ENCODE peak calls at places on chromosomes 5 and 9, in five cellular contexts. One of them, this sample, is unnamed.

GRCh38 chr9:120336021-120336752 is 243.8 kb downstream of the CDK5RAP2 start:
- DNase-seq in AG09319: no peak
- DNase-seq in cardiac fibroblast: peak; percentile 57
- DNase-seq in heart right ventricle: no peak
- DNase-seq in esophagus squamous epithelium: no peak
- DNase-seq in this sample: no peak

GRCh38 chr9:133914483-133915342 is 77.4 kb downstream of the VAV2 start:
- DNase-seq in AG09319: no peak
- DNase-seq in heart right ventricle: peak; percentile 27
- DNase-seq in esophagus squamous epithelium: no peak
- DNase-seq in cardiac fibroblast: no peak
- DNase-seq in this sample: no peak

GRCh38 chr5:124935060-124935459 is 188.6 kb upstream of the ZNF608 start:
- DNase-seq in esophagus squamous epithelium: no peak
- DNase-seq in heart right ventricle: no peak
- DNase-seq in AG09319: no peak
- DNase-seq in cardiac fibroblast: no peak
- DNase-seq in this sample: no peak

GRCh38 chr5:15383021-15383420 is 117.0 kb upstream of the FBXL7 start:
- DNase-seq in esophagus squamous epithelium: no peak
- DNase-seq in cardiac fibroblast: no peak
- DNase-seq in AG09319: no peak
- DNase-seq in heart right ventricle: no peak
- DNase-seq in this sample: no peak

GRCh38 chr5:132961887-132962286 is 1.5 kb downstream of the AFF4 start:
- DNase-seq in cardiac fibroblast: peak; percentile 74
- DNase-seq in AG09319: peak; percentile 18
- DNase-seq in heart right ventricle: no peak
- DNase-seq in esophagus squamous epithelium: no peak
- DNase-seq in this sample: no peak

GRCh38 chr9:2018764-2019548 is 3.8 kb downstream of the SMARCA2 start:
- DNase-seq in heart right ventricle: no peak
- DNase-seq in esophagus squamous epithelium: no peak
- DNase-seq in cardiac fibroblast: no peak
- DNase-seq in AG09319: no peak
- DNase-seq in this sample: no peak

GRCh38 chr5:118553662-118554061 is 434.7 kb downstream of the DTWD2 start:
- DNase-seq in AG09319: peak; percentile 98
- DNase-seq in esophagus squamous epithelium: no peak
- DNase-seq in heart right ventricle: peak; percentile 60
- DNase-seq in cardiac fibroblast: peak; percentile 52
- DNase-seq in this sample: peak; percentile 19

GRCh38 chr5:34686762-34687268 is 30.7 kb downstream of the RAI14 start:
- DNase-seq in heart right ventricle: peak; percentile 83
- DNase-seq in esophagus squamous epithelium: no peak
- DNase-seq in AG09319: peak; percentile 66
- DNase-seq in cardiac fibroblast: peak; percentile 99
- DNase-seq in this sample: peak; percentile 57

GRCh38 chr5:463952-464351 is 21.0 kb downstream of the EXOC3 start:
- DNase-seq in esophagus squamous epithelium: no peak
- DNase-seq in cardiac fibroblast: no peak
- DNase-seq in AG09319: no peak
- DNase-seq in heart right ventricle: no peak
- DNase-seq in this sample: no peak

GRCh38 chr5:32679218-32679617 is 31.9 kb upstream of the NPR3 start:
- DNase-seq in AG09319: no peak
- DNase-seq in heart right ventricle: no peak
- DNase-seq in esophagus squamous epithelium: no peak
- DNase-seq in cardiac fibroblast: no peak
- DNase-seq in this sample: no peak

GRCh38 chr9:14687042-14687719 is 6.1 kb downstream of the ZDHHC21 start:
- DNase-seq in cardiac fibroblast: peak; percentile 92
- DNase-seq in esophagus squamous epithelium: no peak
- DNase-seq in AG09319: peak; percentile 28
- DNase-seq in heart right ventricle: no peak
- DNase-seq in this sample: no peak

GRCh38 chr5:34803974-34804373 is 35.0 kb upstream of the TTC23L start:
- DNase-seq in heart right ventricle: no peak
- DNase-seq in cardiac fibroblast: no peak
- DNase-seq in esophagus squamous epithelium: no peak
- DNase-seq in AG09319: peak; percentile 50
- DNase-seq in this sample: no peak

GRCh38 chr5:31186672-31187267 is 6.7 kb upstream of the CDH6 start:
- DNase-seq in heart right ventricle: no peak
- DNase-seq in cardiac fibroblast: peak; percentile 62
- DNase-seq in esophagus squamous epithelium: no peak
- DNase-seq in AG09319: no peak
- DNase-seq in this sample: no peak

GRCh38 chr9:10999646-11000045 is 386.8 kb upstream of the PTPRD start:
- DNase-seq in esophagus squamous epithelium: no peak
- DNase-seq in AG09319: no peak
- DNase-seq in heart right ventricle: no peak
- DNase-seq in cardiac fibroblast: no peak
- DNase-seq in this sample: no peak
- TF ChIP-seq CTCF in esophagus squamous epithelium: no peak
- TF ChIP-seq CTCF in AG09319: no peak
- TF ChIP-seq CTCF in heart right ventricle: no peak
- TF ChIP-seq CTCF in cardiac fibroblast: no peak
- TF ChIP-seq CTCF in this sample: no peak

GRCh38 chr9:80811003-80811402 is 878.3 kb downstream of the TLE1 start:
- DNase-seq in heart right ventricle: no peak
- DNase-seq in AG09319: no peak
- DNase-seq in esophagus squamous epithelium: no peak
- DNase-seq in cardiac fibroblast: peak; percentile 64
- DNase-seq in this sample: no peak
- TF ChIP-seq CTCF in heart right ventricle: no peak
- TF ChIP-seq CTCF in AG09319: no peak
- TF ChIP-seq CTCF in esophagus squamous epithelium: no peak
- TF ChIP-seq CTCF in cardiac fibroblast: no peak
- TF ChIP-seq CTCF in this sample: no peak

GRCh38 chr9:96140401-96141180 is 161.4 kb downstream of the HSD17B3 start:
- DNase-seq in heart right ventricle: no peak
- DNase-seq in esophagus squamous epithelium: no peak
- DNase-seq in AG09319: peak; percentile 23
- DNase-seq in cardiac fibroblast: no peak
- DNase-seq in this sample: no peak
- TF ChIP-seq CTCF in heart right ventricle: no peak
- TF ChIP-seq CTCF in esophagus squamous epithelium: no peak
- TF ChIP-seq CTCF in AG09319: peak; percentile 8
- TF ChIP-seq CTCF in cardiac fibroblast: no peak
- TF ChIP-seq CTCF in this sample: no peak

DNA sequence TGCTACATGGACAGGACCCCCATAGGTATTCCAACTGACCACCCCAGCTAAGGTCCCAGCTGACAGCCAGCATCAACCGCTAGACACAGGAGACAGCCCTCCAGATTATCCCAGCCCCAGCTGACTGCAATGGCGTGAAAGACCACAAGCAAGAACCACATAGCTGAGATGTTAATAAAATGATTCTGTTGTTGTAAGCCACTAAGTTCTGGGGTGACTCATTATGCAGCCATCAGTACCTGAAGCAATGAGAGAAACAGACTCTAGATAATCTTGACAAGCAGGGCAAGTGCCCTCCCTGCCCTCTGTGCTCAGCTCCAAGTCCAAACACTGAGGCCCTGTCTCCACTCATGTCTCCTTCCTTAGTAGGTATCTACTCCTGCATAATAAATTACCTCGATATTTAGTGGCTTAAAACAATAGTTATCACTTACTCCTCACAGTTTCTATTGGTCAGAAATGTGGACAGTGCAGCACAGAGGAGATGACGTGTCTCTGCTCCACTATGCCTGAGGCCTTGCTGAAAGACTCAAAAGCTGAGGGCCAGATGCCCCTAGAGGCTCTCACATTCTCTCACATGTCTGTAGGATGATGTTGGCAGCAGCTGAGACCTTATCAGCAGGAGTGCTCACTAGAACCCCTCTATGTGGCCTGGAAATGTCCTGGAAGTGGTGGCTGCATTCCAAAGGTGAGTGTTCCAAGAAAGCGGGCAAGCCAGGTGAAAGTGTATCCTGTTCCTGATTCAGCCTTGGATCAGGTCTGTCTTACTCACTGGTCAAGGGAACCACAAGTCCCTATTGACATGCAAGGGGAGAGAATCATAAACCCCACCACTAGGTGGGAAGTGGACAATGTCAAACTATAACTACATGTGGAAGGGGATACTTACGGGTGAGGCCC is 2.5 kb downstream of the MGAT1 start:
- DNase-seq in esophagus squamous epithelium: no peak
- DNase-seq in AG09319: no peak
- DNase-seq in cardiac fibroblast: peak; percentile 82
- DNase-seq in heart right ventricle: no peak
- DNase-seq in this sample: no peak
- TF ChIP-seq CTCF in esophagus squamous epithelium: no peak
- TF ChIP-seq CTCF in AG09319: no peak
- TF ChIP-seq CTCF in cardiac fibroblast: peak; percentile 13
- TF ChIP-seq CTCF in heart right ventricle: no peak
- TF ChIP-seq CTCF in this sample: no peak

GRCh38 chr5:54443264-54443663 is 12.2 kb upstream of the HSPB3 start:
- DNase-seq in AG09319: peak; percentile 38
- DNase-seq in heart right ventricle: peak; percentile 18
- DNase-seq in esophagus squamous epithelium: no peak
- DNase-seq in cardiac fibroblast: peak; percentile 61
- DNase-seq in this sample: no peak
- TF ChIP-seq CTCF in AG09319: peak; percentile 58
- TF ChIP-seq CTCF in heart right ventricle: peak; percentile 51
- TF ChIP-seq CTCF in esophagus squamous epithelium: peak; percentile 8
- TF ChIP-seq CTCF in cardiac fibroblast: peak; percentile 57
- TF ChIP-seq CTCF in this sample: peak; percentile 36

This sample was measured in thoracic aorta.